ENCODE peak calls at places on chromosomes 4 and X, in four cellular contexts. Z is right lobe of liver, Y is neural progenitor cell, R is prostate gland. P is an unnamed sample. For H3K27me3, the result is how much of the 10 kb centered on the place peaks cover.

GRCh38 chrX:103464774-103465117 is 54.5 kb downstream of the RAB40A start:
- DNase-seq in Y (peak), Z (peak), R (peak), P (peak)

GRCh38 chrX:9465380-9466114 is 689 bp downstream of the TBL1X start:
- DNase-seq in R (no peak), Z (peak), Y (peak), P (no peak)

GRCh38 chr4:140400111-140400510 is 26.7 kb downstream of the SCOC start:
- DNase-seq in Z (no peak), Y (no peak), R (no peak), P (no peak)

GRCh38 chr4:82780398-82781231 is 18.0 kb downstream of the SCD5 start:
- DNase-seq in Y (no peak), Z (peak), R (peak), P (peak)

GRCh38 chr4:87356832-87357526 is 34.0 kb downstream of the HSD17B11 start:
- DNase-seq in R (no peak), Z (no peak), Y (no peak), P (no peak)

GRCh38 chr4:81355136-81355535 is 116.6 kb downstream of the RASGEF1B start:
- DNase-seq in R (no peak), Y (peak), Z (no peak), P (no peak)

GRCh38 chrX:48697182-48697727 is 721 bp downstream of the SUV39H1 start:
- DNase-seq in Y (no peak), Z (no peak), R (no peak), P (no peak)

GRCh38 chr4:17962171-17962570 is 59.4 kb downstream of the LCORL start:
- DNase-seq in Y (no peak), Z (no peak), R (no peak), P (no peak)

GRCh38 chr4:176793060-176793605 is 411 bp upstream of the VEGFC start:
- DNase-seq in Z (no peak), R (no peak), Y (peak), P (no peak)

GRCh38 chrX:139834879-139835278 is 98.0 kb downstream of the ATP11C start:
- DNase-seq in Y (no peak), Z (no peak), R (no peak), P (no peak)

GRCh38 chrX:68652327-68652930 is 5.0 kb downstream of the STARD8 start:
- DNase-seq in Y (no peak), Z (no peak), R (no peak), P (no peak)

GRCh38 chr4:8227201-8227770 is 28.2 kb downstream of the SH3TC1 start:
- DNase-seq in Z (no peak), R (no peak), Y (no peak), P (no peak)

GRCh38 chrX:147850875-147851274 is 60.8 kb upstream of the FMR1 start:
- DNase-seq in R (no peak), Y (no peak), Z (no peak), P (no peak)

GRCh38 chrX:26918633-26919032 is 544.5 kb downstream of the PPP4R3C start:
- DNase-seq in R (no peak), Y (peak), Z (no peak), P (no peak)

GRCh38 chr4:38583102-38583501 is 80.9 kb upstream of the KLF3 start:
- DNase-seq in Y (no peak), R (no peak), Z (no peak), P (no peak)

GRCh38 chr4:139764686-139765085 is 99.1 kb downstream of the MGST2 start:
- DNase-seq in R (no peak), Y (no peak), Z (no peak), P (no peak)

GRCh38 chrX:154022716-154023115 is 3.0 kb upstream of the IRAK1 start:
- DNase-seq in Y (no peak), Z (no peak), R (no peak), P (no peak)

GRCh38 chr4:94588900-94589693 is 137.4 kb downstream of the PDLIM5 start:
- DNase-seq in R (no peak), Y (no peak), Z (no peak), P (no peak)

GRCh38 chr4:160026720-160027119 is 923.8 kb downstream of the RAPGEF2 start:
- DNase-seq in R (no peak), Z (no peak), Y (no peak), P (peak)

GRCh38 chr4:164716901-164717300 is 37.0 kb upstream of the SMIM31 start:
- DNase-seq in R (no peak), Y (peak), Z (no peak), P (no peak)

GRCh38 chr4:70637239-70637920 is 8.8 kb downstream of the ENAM start:
- DNase-seq in Y (no peak), Z (no peak), R (no peak), P (no peak)

GRCh38 chr4:121071640-121072037 is 696 bp downstream of the NDNF start:
- DNase-seq in Z (no peak), R (no peak), Y (peak), P (no peak)

DNA sequence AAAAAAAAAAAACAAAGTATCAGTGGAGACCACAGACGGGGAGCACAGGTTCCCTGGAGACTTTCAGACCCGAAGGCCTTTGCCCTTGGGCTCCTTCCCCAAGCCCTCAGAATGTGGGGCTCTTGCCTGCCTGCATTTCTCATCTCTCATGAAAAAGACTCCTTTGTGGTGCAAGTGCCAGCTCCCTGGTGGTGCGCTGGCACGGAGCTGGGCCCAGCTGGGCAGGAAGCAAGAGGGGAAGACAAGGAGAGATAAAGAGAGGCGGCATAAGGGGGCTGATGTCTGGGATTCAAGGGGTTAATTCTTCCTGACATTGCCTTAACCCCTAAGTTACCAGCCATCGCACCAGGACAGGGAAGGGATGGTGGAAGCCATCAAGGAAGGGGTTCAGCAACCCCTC is 21.8 kb downstream of the NLGN3 start:
- DNase-seq in R (no peak), Z (no peak), Y (no peak), P (no peak)
- H3K4me3 ChIP-seq in R (no peak), Z (no peak), Y (no peak), P (no peak)

DNA sequence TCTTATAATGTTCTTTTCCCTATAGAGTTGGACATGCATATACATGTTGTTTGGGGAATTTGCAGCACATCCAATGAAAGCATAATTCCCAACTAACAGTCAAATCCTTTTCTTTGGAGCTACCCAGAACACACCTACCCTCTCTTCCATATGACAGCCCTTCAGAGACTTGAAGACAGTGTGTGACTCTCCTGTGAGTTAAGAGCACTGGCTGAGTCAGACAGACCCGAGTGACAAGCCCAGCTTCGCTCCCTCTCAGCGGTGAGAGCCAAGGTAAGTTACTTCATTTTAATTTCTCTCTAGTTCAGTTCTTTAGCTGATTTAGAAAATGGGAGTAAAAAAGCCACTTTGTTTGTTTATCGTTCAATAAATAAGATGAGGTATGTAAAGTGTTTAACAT is 86.3 kb downstream of the RTL9 start:
- DNase-seq in Z (no peak), R (no peak), Y (no peak), P (no peak)
- H3K27me3 ChIP-seq in Z (under half), R (under half), Y (under half), P (under half)

GRCh38 chr4:53477666-53478065 is 100.2 kb downstream of the FIP1L1 start:
- DNase-seq in Z (no peak), R (no peak), Y (no peak), P (no peak)
- H3K4me3 ChIP-seq in Z (no peak), R (no peak), Y (no peak), P (no peak)

GRCh38 chr4:182143822-182144620 is 99.2 kb upstream of the TENM3 start:
- DNase-seq in Z (peak), Y (peak), R (no peak), P (no peak)

GRCh38 chr4:182141623-182142022 is 101.6 kb upstream of the TENM3 start:
- DNase-seq in Z (no peak), R (no peak), Y (no peak), P (no peak)

GRCh38 chr4:182144621-182145359 is 98.4 kb upstream of the TENM3 start:
- DNase-seq in R (no peak), Y (peak), Z (no peak), P (no peak)

GRCh38 chr4:182142146-182143085 is 100.8 kb upstream of the TENM3 start:
- DNase-seq in Z (no peak), Y (peak), R (no peak), P (no peak)

DNA sequence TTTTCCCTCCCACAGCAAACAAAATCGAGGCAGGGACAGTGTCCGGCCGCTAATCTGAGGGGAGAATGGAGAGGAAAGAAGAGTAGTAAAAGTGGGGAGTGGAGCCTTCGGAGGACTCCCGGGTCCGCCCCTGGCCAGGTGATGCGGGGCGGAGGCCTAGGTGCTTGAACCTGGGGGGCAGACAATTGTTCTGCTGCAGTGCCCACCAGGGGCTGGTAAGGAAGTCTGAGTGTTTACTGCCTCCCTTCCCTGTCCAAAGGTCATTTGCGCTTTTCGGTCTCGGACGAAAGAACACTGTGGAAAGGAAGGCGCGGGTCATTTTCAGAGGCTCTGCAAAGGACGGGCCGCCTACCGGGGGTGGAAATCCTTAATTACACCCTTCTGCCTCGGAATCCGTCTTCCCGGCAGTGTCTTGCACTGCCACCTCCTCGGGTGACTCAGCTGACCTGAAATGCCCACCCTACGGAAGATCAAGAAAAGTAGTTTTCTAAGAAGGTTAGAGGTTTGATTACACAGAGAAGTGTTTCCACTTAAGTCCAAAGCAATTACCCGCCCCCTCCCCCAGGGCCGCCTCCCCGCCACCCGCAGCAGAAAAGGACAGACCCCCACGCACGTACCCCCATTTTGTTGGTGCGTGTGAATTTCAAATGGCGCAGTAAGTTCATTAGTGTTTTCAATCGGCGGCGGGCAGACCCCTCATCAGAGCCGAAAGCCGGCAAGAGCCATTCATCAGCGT is 99.9 kb upstream of the TENM3 start:
- DNase-seq in Z (no peak), R (no peak), Y (peak), P (no peak)
- H3K27me3 ChIP-seq in Z (under half), R (under half), Y (under half), P (under half)